ENCODE peak calls at places on chromosome 18, in eight cellular contexts. O is activated CD4-positive, alpha-beta T cell treated with anti-CD3 and anti-CD28 coated beads, Interleukin-2, amount 50 U/mL, for 48 hours; X is transverse colon; L is GM23248; V is IMR-90; N is kidney tubule cell; A is HEK293T; K is COR-L47. G is an unnamed sample.

GRCh38 chr18:45059695-45060094 is 379.0 kb downstream of the SETBP1 start:
- DNase-seq in X (no peak), V (peak; percentile 88), A (no peak), N (peak; percentile 74), O (no peak), L (peak; percentile 88), K (no peak), G (peak; percentile 88)

GRCh38 chr18:23982154-23983071 is 32.1 kb upstream of the TTC39C start:
- DNase-seq in L (peak; percentile 24), K (no peak), A (no peak), N (peak; percentile 59), O (no peak), X (peak; percentile 48), V (peak; percentile 75), G (peak; percentile 63)

GRCh38 chr18:48790226-48790863 is 160.4 kb downstream of the SMAD7 start:
- DNase-seq in O (no peak), K (no peak), A (no peak), V (no peak), X (no peak), L (no peak), N (no peak), G (no peak)

GRCh38 chr18:47747260-47747795 is 183.1 kb downstream of the SMAD2 start:
- DNase-seq in K (no peak), V (no peak), X (no peak), O (no peak), L (no peak), N (no peak), A (no peak), G (no peak)

GRCh38 chr18:41881285-41881684 is 73.7 kb upstream of the PIK3C3 start:
- DNase-seq in O (no peak), A (no peak), L (peak; percentile 74), N (peak; percentile 73), X (no peak), V (peak; percentile 82), K (no peak), G (peak; percentile 33)

GRCh38 chr18:57780318-57781127 is 22.6 kb downstream of the ATP8B1 start:
- DNase-seq in N (no peak), O (no peak), X (no peak), L (peak; percentile 71), K (peak; percentile 84), V (peak; percentile 94), A (no peak), G (peak; percentile 98)

GRCh38 chr18:79397830-79398761 is 2.4 kb downstream of the NFATC1 start:
- DNase-seq in V (no peak), A (no peak), L (no peak), K (no peak), O (no peak), X (no peak), N (no peak), G (no peak)

GRCh38 chr18:45109271-45109670 is 428.6 kb downstream of the SETBP1 start:
- DNase-seq in X (no peak), N (no peak), O (no peak), K (no peak), V (no peak), L (peak; percentile 71), A (no peak), G (no peak)

GRCh38 chr18:3603460-3604259 is 153.7 kb downstream of the TGIF1 start:
- DNase-seq in N (peak; percentile 96), O (no peak), K (no peak), V (peak; percentile 99), X (no peak), L (peak; percentile 98), A (no peak), G (peak; percentile 99)

GRCh38 chr18:13570216-13570615 is 156.1 kb downstream of the FAM210A start:
- DNase-seq in K (no peak), O (no peak), X (no peak), V (no peak), L (no peak), N (peak; percentile 63), A (no peak), G (no peak)

GRCh38 chr18:32018331-32019250 is at the start of gene RNF125:
- DNase-seq in K (peak; percentile 69), V (peak; percentile 68), O (peak; percentile 79), X (peak; percentile 85), A (peak; percentile 96), N (peak; percentile 86), L (peak; percentile 84), G (peak; percentile 88)

GRCh38 chr18:29154196-29154757 is 977.3 kb upstream of the CDH2 start:
- DNase-seq in K (no peak), O (no peak), A (no peak), L (peak; percentile 71), V (peak; percentile 49), X (no peak), N (peak; percentile 80), G (peak; percentile 16)

GRCh38 chr18:49778826-49779465 is 34.4 kb downstream of the ACAA2 start:
- DNase-seq in N (no peak), K (no peak), X (no peak), O (no peak), V (no peak), L (no peak), A (no peak), G (no peak)